ENCODE peak calls at places on chromosome 6, in six cellular contexts. One of them, this sample, is unnamed.
A peak's percentile ranks its signal among the peaks of the same experiment; 100 is the strongest.

GRCh38 chr6:167856474-167856873 is 29.8 kb downstream of the AFDN start:
- DNase-seq in foreskin fibroblast: no peak
- DNase-seq in heart left ventricle: no peak
- DNase-seq in upper lobe of left lung: no peak
- DNase-seq in Calu3: no peak
- DNase-seq in AG08396: no peak
- DNase-seq in this sample: no peak

GRCh38 chr6:166058064-166058739 is 109.4 kb downstream of the TBXT start:
- DNase-seq in foreskin fibroblast: no peak
- DNase-seq in heart left ventricle: no peak
- DNase-seq in upper lobe of left lung: no peak
- DNase-seq in Calu3: peak; percentile 66
- DNase-seq in AG08396: peak; percentile 7
- DNase-seq in this sample: no peak

GRCh38 chr6:45738057-45738455 is 277.6 kb downstream of the CLIC5 start:
- DNase-seq in foreskin fibroblast: no peak
- DNase-seq in heart left ventricle: no peak
- DNase-seq in upper lobe of left lung: no peak
- DNase-seq in Calu3: no peak
- DNase-seq in AG08396: no peak
- DNase-seq in this sample: no peak

GRCh38 chr6:7727150-7727950 is 1.5 kb downstream of the BMP6 start:
- DNase-seq in foreskin fibroblast: no peak
- DNase-seq in heart left ventricle: no peak
- DNase-seq in upper lobe of left lung: peak; percentile 87
- DNase-seq in Calu3: peak; percentile 6
- DNase-seq in AG08396: peak; percentile 37
- DNase-seq in this sample: no peak

GRCh38 chr6:140541288-140541687 is 1166.8 kb upstream of the CITED2 start:
- DNase-seq in foreskin fibroblast: peak; percentile 26
- DNase-seq in heart left ventricle: no peak
- DNase-seq in upper lobe of left lung: no peak
- DNase-seq in Calu3: no peak
- DNase-seq in AG08396: no peak
- DNase-seq in this sample: no peak

GRCh38 chr6:106155219-106155830 is 69.2 kb downstream of the PRDM1 start:
- DNase-seq in foreskin fibroblast: peak; percentile 60
- DNase-seq in heart left ventricle: no peak
- DNase-seq in upper lobe of left lung: no peak
- DNase-seq in Calu3: no peak
- DNase-seq in AG08396: no peak
- DNase-seq in this sample: no peak

GRCh38 chr6:35085359-35086281 is 55.5 kb downstream of the TCP11 start:
- DNase-seq in foreskin fibroblast: no peak
- DNase-seq in heart left ventricle: peak; percentile 7
- DNase-seq in upper lobe of left lung: no peak
- DNase-seq in Calu3: no peak
- DNase-seq in AG08396: peak; percentile 2
- DNase-seq in this sample: no peak

GRCh38 chr6:84569882-84570281 is 194.5 kb downstream of the TBX18 start:
- DNase-seq in foreskin fibroblast: no peak
- DNase-seq in heart left ventricle: no peak
- DNase-seq in upper lobe of left lung: no peak
- DNase-seq in Calu3: no peak
- DNase-seq in AG08396: no peak
- DNase-seq in this sample: no peak

GRCh38 chr6:90390379-90390778 is 93.7 kb upstream of the BACH2 start:
- DNase-seq in foreskin fibroblast: no peak
- DNase-seq in heart left ventricle: no peak
- DNase-seq in upper lobe of left lung: no peak
- DNase-seq in Calu3: no peak
- DNase-seq in AG08396: no peak
- DNase-seq in this sample: no peak

GRCh38 chr6:43216200-43216599 is 13.1 kb downstream of the DNPH1 start:
- DNase-seq in foreskin fibroblast: no peak
- DNase-seq in heart left ventricle: no peak
- DNase-seq in upper lobe of left lung: peak; percentile 43
- DNase-seq in Calu3: no peak
- DNase-seq in AG08396: no peak
- DNase-seq in this sample: no peak

GRCh38 chr6:19999319-20000191 is 162.4 kb downstream of the ID4 start:
- DNase-seq in foreskin fibroblast: no peak
- DNase-seq in heart left ventricle: no peak
- DNase-seq in upper lobe of left lung: no peak
- DNase-seq in Calu3: peak; percentile 45
- DNase-seq in AG08396: no peak
- DNase-seq in this sample: no peak

GRCh38 chr6:3383525-3383924 is 73.3 kb downstream of the SLC22A23 start:
- DNase-seq in foreskin fibroblast: peak; percentile 28
- DNase-seq in heart left ventricle: no peak
- DNase-seq in upper lobe of left lung: peak; percentile 63
- DNase-seq in Calu3: no peak
- DNase-seq in AG08396: no peak
- DNase-seq in this sample: no peak

GRCh38 chr6:142685852-142686718 is 258.9 kb downstream of the HIVEP2 start:
- DNase-seq in foreskin fibroblast: no peak
- DNase-seq in heart left ventricle: no peak
- DNase-seq in upper lobe of left lung: no peak
- DNase-seq in Calu3: no peak
- DNase-seq in AG08396: no peak
- DNase-seq in this sample: no peak

GRCh38 chr6:21396313-21396712 is 197.2 kb upstream of the SOX4 start:
- DNase-seq in foreskin fibroblast: peak; percentile 9
- DNase-seq in heart left ventricle: no peak
- DNase-seq in upper lobe of left lung: no peak
- DNase-seq in Calu3: no peak
- DNase-seq in AG08396: peak; percentile 35
- DNase-seq in this sample: no peak

GRCh38 chr6:86686496-86686895 is 250.8 kb upstream of the HTR1E start:
- DNase-seq in foreskin fibroblast: no peak
- DNase-seq in heart left ventricle: no peak
- DNase-seq in upper lobe of left lung: no peak
- DNase-seq in Calu3: no peak
- DNase-seq in AG08396: no peak
- DNase-seq in this sample: no peak

GRCh38 chr6:53699462-53699861 is 33.9 kb upstream of the KLHL31 start:
- DNase-seq in foreskin fibroblast: no peak
- DNase-seq in heart left ventricle: no peak
- DNase-seq in upper lobe of left lung: no peak
- DNase-seq in Calu3: no peak
- DNase-seq in AG08396: no peak
- DNase-seq in this sample: no peak

GRCh38 chr6:73719041-73719440 is 23.0 kb downstream of the CD109 start:
- DNase-seq in foreskin fibroblast: no peak
- DNase-seq in heart left ventricle: no peak
- DNase-seq in upper lobe of left lung: no peak
- DNase-seq in Calu3: no peak
- DNase-seq in AG08396: no peak
- DNase-seq in this sample: no peak

GRCh38 chr6:6697620-6698019 is 109.1 kb downstream of the LY86 start:
- DNase-seq in foreskin fibroblast: no peak
- DNase-seq in heart left ventricle: no peak
- DNase-seq in upper lobe of left lung: no peak
- DNase-seq in Calu3: no peak
- DNase-seq in AG08396: no peak
- DNase-seq in this sample: no peak

GRCh38 chr6:3568396-3569082 is 111.7 kb upstream of the SLC22A23 start:
- DNase-seq in foreskin fibroblast: no peak
- DNase-seq in heart left ventricle: no peak
- DNase-seq in upper lobe of left lung: no peak
- DNase-seq in Calu3: no peak
- DNase-seq in AG08396: no peak
- DNase-seq in this sample: no peak

GRCh38 chr6:23316131-23316530 is 746.8 kb downstream of the HDGFL1 start:
- DNase-seq in foreskin fibroblast: peak; percentile 0
- DNase-seq in heart left ventricle: no peak
- DNase-seq in upper lobe of left lung: no peak
- DNase-seq in Calu3: no peak
- DNase-seq in AG08396: no peak
- DNase-seq in this sample: no peak

GRCh38 chr6:155085582-155086253 is 90.6 kb downstream of the TIAM2 start:
- DNase-seq in foreskin fibroblast: no peak
- DNase-seq in heart left ventricle: no peak
- DNase-seq in upper lobe of left lung: no peak
- DNase-seq in Calu3: peak; percentile 76
- DNase-seq in AG08396: no peak
- DNase-seq in this sample: no peak

GRCh38 chr6:110690916-110691315 is 124.4 kb downstream of the CDK19 start:
- DNase-seq in foreskin fibroblast: no peak
- DNase-seq in heart left ventricle: no peak
- DNase-seq in upper lobe of left lung: no peak
- DNase-seq in Calu3: no peak
- DNase-seq in AG08396: no peak
- DNase-seq in this sample: no peak

GRCh38 chr6:14732845-14733757 is 512.8 kb upstream of the JARID2 start:
- DNase-seq in foreskin fibroblast: peak; percentile 74
- DNase-seq in heart left ventricle: no peak
- DNase-seq in upper lobe of left lung: no peak
- DNase-seq in Calu3: no peak
- DNase-seq in AG08396: peak; percentile 27
- DNase-seq in this sample: no peak

GRCh38 chr6:8939615-8940014 is 504.3 kb upstream of the SLC35B3 start:
- DNase-seq in foreskin fibroblast: no peak
- DNase-seq in heart left ventricle: no peak
- DNase-seq in upper lobe of left lung: no peak
- DNase-seq in Calu3: peak; percentile 11
- DNase-seq in AG08396: no peak
- DNase-seq in this sample: no peak

GRCh38 chr6:54252496-54252895 is 55.7 kb upstream of the TINAG start:
- DNase-seq in foreskin fibroblast: no peak
- DNase-seq in heart left ventricle: no peak
- DNase-seq in upper lobe of left lung: no peak
- DNase-seq in Calu3: no peak
- DNase-seq in AG08396: no peak
- DNase-seq in this sample: no peak

GRCh38 chr6:170031096-170031471 is 259.8 kb downstream of the DLL1 start:
- DNase-seq in foreskin fibroblast: no peak
- DNase-seq in heart left ventricle: no peak
- DNase-seq in upper lobe of left lung: peak; percentile 59
- DNase-seq in Calu3: no peak
- DNase-seq in AG08396: peak; percentile 63
- DNase-seq in this sample: peak; percentile 65

GRCh38 chr6:4441981-4442434 is 306.6 kb upstream of the ECI2 start:
- DNase-seq in foreskin fibroblast: peak; percentile 3
- DNase-seq in heart left ventricle: no peak
- DNase-seq in upper lobe of left lung: no peak
- DNase-seq in Calu3: no peak
- DNase-seq in AG08396: peak; percentile 39
- DNase-seq in this sample: no peak

GRCh38 chr6:42402184-42402583 is 49.5 kb downstream of the TRERF1 start:
- DNase-seq in foreskin fibroblast: peak; percentile 30
- DNase-seq in heart left ventricle: no peak
- DNase-seq in upper lobe of left lung: no peak
- DNase-seq in Calu3: no peak
- DNase-seq in AG08396: no peak
- DNase-seq in this sample: no peak

GRCh38 chr6:125658759-125659431 is 90.5 kb upstream of the HEY2 start:
- DNase-seq in foreskin fibroblast: no peak
- DNase-seq in heart left ventricle: peak; percentile 40
- DNase-seq in upper lobe of left lung: no peak
- DNase-seq in Calu3: no peak
- DNase-seq in AG08396: no peak
- DNase-seq in this sample: no peak

GRCh38 chr6:116398366-116399005 is 27.7 kb downstream of the DSE start:
- DNase-seq in foreskin fibroblast: no peak
- DNase-seq in heart left ventricle: no peak
- DNase-seq in upper lobe of left lung: no peak
- DNase-seq in Calu3: peak; percentile 17
- DNase-seq in AG08396: peak; percentile 7
- DNase-seq in this sample: no peak

This sample was measured in suprapubic skin.